ENCODE peak calls at places on chromosomes 11 and 22, in five cellular contexts. U is PC-3, N is GM20000, O is B cell, R is MM.1S. Z is an unnamed sample.

GRCh38 chr22:30127749-30128166 is 47.5 kb downstream of the HORMAD2 start:
- DNase-seq in U (no peak), N (no peak), O (no peak), R (no peak), Z (no peak)

GRCh38 chr11:79083346-79083745 is 357.5 kb downstream of the TENM4 start:
- DNase-seq in U (no peak), N (no peak), O (no peak), R (no peak), Z (no peak)

GRCh38 chr11:45060707-45061106 is 85.7 kb upstream of the PRDM11 start:
- DNase-seq in U (peak), N (no peak), O (no peak), R (no peak), Z (no peak)

GRCh38 chr22:19455033-19455432 is 7.5 kb upstream of the C22orf39 start:
- DNase-seq in U (no peak), N (no peak), O (no peak), R (no peak), Z (no peak)

GRCh38 chr11:17765381-17766359 is 31.1 kb downstream of the KCNC1 start:
- DNase-seq in U (no peak), N (no peak), O (no peak), R (no peak), Z (peak)

GRCh38 chr22:39309881-39310714 is 9.3 kb downstream of the RPL3 start:
- DNase-seq in U (peak), N (no peak), O (no peak), R (no peak), Z (no peak)

GRCh38 chr22:45757068-45757467 is 85.4 kb downstream of the ATXN10 start:
- DNase-seq in U (no peak), N (no peak), O (no peak), R (no peak), Z (no peak)

GRCh38 chr11:120001161-120002135 is 136.5 kb downstream of the TRIM29 start:
- DNase-seq in U (no peak), N (no peak), O (no peak), R (no peak), Z (no peak)

GRCh38 chr11:94120946-94121345 is 7.7 kb upstream of the PANX1 start:
- DNase-seq in U (peak), N (no peak), O (no peak), R (no peak), Z (no peak)

GRCh38 chr11:12048936-12049790 is 40.7 kb upstream of the DKK3 start:
- DNase-seq in U (peak), N (no peak), O (no peak), R (no peak), Z (no peak)

GRCh38 chr11:62666259-62666926 is 1.3 kb downstream of the CSKMT start:
- DNase-seq in U (no peak), N (peak), O (no peak), R (no peak), Z (no peak)

GRCh38 chr11:103959279-103959930 is 77.0 kb upstream of the DDI1 start:
- DNase-seq in U (peak), N (peak), O (no peak), R (peak), Z (no peak)

GRCh38 chr11:58391879-58392278 is 14.8 kb downstream of the OR5B3 start:
- DNase-seq in U (peak), N (no peak), O (no peak), R (no peak), Z (no peak)

GRCh38 chr11:61872935-61873565 is 18.3 kb downstream of the FADS3 start:
- DNase-seq in U (no peak), N (no peak), O (no peak), R (no peak), Z (no peak)

GRCh38 chr11:127074151-127074761 is 73.7 kb upstream of the KIRREL3 start:
- DNase-seq in U (peak), N (peak), O (peak), R (peak), Z (peak)

GRCh38 chr11:119144825-119145476 is 3.9 kb upstream of the ABCG4 start:
- DNase-seq in U (peak), N (peak), O (peak), R (peak), Z (peak)

GRCh38 chr11:79449040-79449439 is 8.2 kb upstream of the TENM4 start:
- DNase-seq in U (no peak), N (no peak), O (no peak), R (no peak), Z (no peak)

GRCh38 chr11:3735827-3736226 is 61.5 kb downstream of the NUP98 start:
- DNase-seq in U (peak), N (no peak), O (no peak), R (no peak), Z (no peak)

GRCh38 chr11:59560290-59560701 is 49.0 kb downstream of the OR4D9 start:
- DNase-seq in U (peak), N (peak), O (no peak), R (peak), Z (peak)

GRCh38 chr22:39519681-39520053 is 695 bp upstream of the ATF4 start:
- DNase-seq in U (peak), N (peak), O (no peak), R (peak), Z (peak)

GRCh38 chr22:41820447-41820846 is 12.5 kb upstream of the SREBF2 start:
- DNase-seq in U (no peak), N (no peak), O (no peak), R (no peak), Z (no peak)

GRCh38 chr11:126978155-126978554 is 22.4 kb downstream of the KIRREL3 start:
- DNase-seq in U (no peak), N (no peak), O (no peak), R (no peak), Z (no peak)

GRCh38 chr11:10680956-10681487 is 12.5 kb downstream of the IRAG1 start:
- DNase-seq in U (no peak), N (no peak), O (no peak), R (no peak), Z (no peak)

GRCh38 chr11:11211888-11212287 is 141.2 kb downstream of the CSNK2A3 start:
- DNase-seq in U (peak), N (no peak), O (no peak), R (no peak), Z (no peak)

GRCh38 chr11:82756765-82757650 is 23.3 kb upstream of the FAM181B start:
- DNase-seq in U (no peak), N (no peak), O (no peak), R (peak), Z (no peak)

GRCh38 chr11:118918128-118918685 is 7.5 kb downstream of the BCL9L start:
- DNase-seq in U (peak), N (no peak), O (peak), R (no peak), Z (no peak)

GRCh38 chr11:86955674-86956522 is 703 bp upstream of the FZD4 start:
- DNase-seq in U (peak), N (peak), O (peak), R (peak), Z (peak)

GRCh38 chr22:45583504-45583903 is 80.8 kb downstream of the FBLN1 start:
- DNase-seq in U (no peak), N (no peak), O (no peak), R (no peak), Z (no peak)

GRCh38 chr11:65503606-65503922 is 4.7 kb downstream of the MALAT1 start:
- DNase-seq in U (no peak), N (no peak), O (no peak), R (no peak), Z (no peak)

GRCh38 chr11:16511109-16511806 is 154.9 kb upstream of the SOX6 start:
- DNase-seq in U (peak), N (no peak), O (no peak), R (no peak), Z (no peak)

GRCh38 chr11:77569671-77570070 is 20.1 kb upstream of the AQP11 start:
- DNase-seq in U (no peak), N (no peak), O (no peak), R (no peak), Z (no peak)

GRCh38 chr11:12220305-12220704 is 109.9 kb downstream of the MICAL2 start:
- DNase-seq in U (no peak), N (no peak), O (no peak), R (no peak), Z (no peak)

GRCh38 chr11:12540913-12541587 is 133.2 kb upstream of the TEAD1 start:
- DNase-seq in U (peak), N (no peak), O (no peak), R (no peak), Z (no peak)

GRCh38 chr22:43092085-43092484 is 2.9 kb upstream of the TTLL1 start:
- DNase-seq in U (no peak), N (no peak), O (no peak), R (no peak), Z (no peak)

GRCh38 chr11:118930152-118930712 is 4.5 kb upstream of the BCL9L start:
- DNase-seq in U (peak), N (peak), O (peak), R (peak), Z (peak)

GRCh38 chr22:39148727-39149535 is 3.5 kb downstream of the CBX7 start:
- DNase-seq in U (no peak), N (peak), O (peak), R (peak), Z (no peak)

GRCh38 chr11:130404727-130405126 is 23.7 kb downstream of the ADAMTS8 start:
- DNase-seq in U (no peak), N (no peak), O (no peak), R (no peak), Z (no peak)

GRCh38 chr11:23556163-23556750 is 696.0 kb upstream of the CCDC179 start:
- DNase-seq in U (no peak), N (no peak), O (no peak), R (no peak), Z (no peak)

GRCh38 chr11:120215634-120216033 is 4.8 kb downstream of the OAF start:
- DNase-seq in U (peak), N (no peak), O (no peak), R (no peak), Z (no peak)

DNA sequence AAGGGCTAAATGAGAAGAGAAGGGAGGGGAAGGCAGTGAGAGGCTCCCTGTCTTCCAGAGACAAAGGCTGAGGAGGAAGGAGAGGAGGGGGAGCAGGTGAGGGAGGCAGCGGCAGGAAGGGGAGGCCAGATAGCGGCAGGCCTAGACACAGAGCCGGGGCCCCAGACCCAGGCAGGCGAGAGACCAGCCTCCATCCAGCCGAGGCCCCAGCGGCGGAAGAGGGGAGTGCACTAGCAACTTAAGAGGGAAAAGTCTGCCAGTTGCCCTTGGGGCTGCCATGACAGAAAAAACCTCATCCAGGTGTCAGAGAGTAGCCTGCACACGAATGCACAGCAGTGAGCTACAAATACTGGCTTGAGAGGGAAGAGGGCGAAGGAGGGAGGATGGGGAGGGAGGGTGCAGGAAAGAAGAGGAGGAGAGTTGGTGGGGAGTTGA is 46.7 kb downstream of the IGLL1 start:
- DNase-seq in U (no peak), N (no peak), O (peak), R (peak), Z (peak)
- TF ChIP-seq CTCF in U (no peak), N (no peak), O (peak), R (peak), Z (peak)

GRCh38 chr11:117866526-117866925 is 9.9 kb downstream of the FXYD6 start:
- DNase-seq in U (no peak), N (no peak), O (no peak), R (no peak), Z (no peak)
- TF ChIP-seq CTCF in U (no peak), N (no peak), O (no peak), R (no peak), Z (no peak)

GRCh38 chr11:116511684-116512083 is 261.1 kb downstream of the BUD13 start:
- DNase-seq in U (no peak), N (no peak), O (no peak), R (no peak), Z (no peak)

GRCh38 chr11:116512841-116513240 is 259.9 kb downstream of the BUD13 start:
- DNase-seq in U (no peak), N (no peak), O (no peak), R (no peak), Z (no peak)

GRCh38 chr11:116515666-116516184 is 257.1 kb downstream of the BUD13 start:
- DNase-seq in U (no peak), N (no peak), O (no peak), R (no peak), Z (no peak)

GRCh38 chr11:116513278-116513823 is 259.4 kb downstream of the BUD13 start:
- DNase-seq in U (no peak), N (no peak), O (no peak), R (no peak), Z (no peak)

DNA sequence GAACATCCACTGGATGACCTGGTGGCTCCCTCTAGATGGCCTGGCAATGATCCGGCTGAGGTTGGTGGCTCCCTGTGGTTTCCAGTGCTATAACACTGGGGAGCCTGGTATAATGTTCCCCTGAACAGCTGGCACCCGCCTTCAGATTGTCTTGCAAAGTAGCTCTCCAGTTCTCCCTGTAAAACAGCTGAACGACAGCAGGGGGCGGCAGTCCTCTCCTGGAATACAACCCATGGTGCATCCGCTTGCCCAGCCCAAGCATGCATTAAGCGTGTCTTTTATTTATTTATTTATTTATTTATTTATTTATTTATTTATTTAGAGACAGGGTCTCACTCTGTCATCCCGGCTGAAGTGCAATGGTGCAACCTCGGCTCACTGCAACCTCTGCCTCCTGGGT is 258.9 kb downstream of the BUD13 start:
- DNase-seq in U (peak), N (peak), O (no peak), R (peak), Z (peak)
- TF ChIP-seq CTCF in U (peak), N (peak), O (no peak), R (peak), Z (peak)

DNA sequence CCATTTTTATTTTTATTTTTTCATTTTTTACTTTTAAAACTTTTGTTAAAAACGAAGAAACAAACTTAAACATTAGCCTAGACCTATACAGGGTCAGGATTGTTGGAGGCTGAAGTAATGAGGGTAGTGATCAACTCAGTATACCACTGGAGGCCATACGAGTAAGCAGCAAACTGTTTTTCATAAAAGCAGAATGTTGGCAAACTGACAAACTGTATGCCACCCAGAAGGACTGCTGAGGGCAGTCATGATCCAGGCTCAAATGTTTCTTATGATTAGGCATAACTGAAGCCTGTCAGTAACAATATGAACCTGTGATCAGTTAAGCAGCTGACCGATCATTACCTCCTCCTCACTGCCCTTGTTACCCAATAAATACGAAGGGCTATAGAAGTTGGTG is 10.2 kb upstream of the SC5D start:
- DNase-seq in U (peak), N (no peak), O (no peak), R (no peak), Z (no peak)
- TF ChIP-seq CTCF in U (no peak), N (no peak), O (no peak), R (no peak), Z (no peak)

GRCh38 chr11:64007629-64008282 is 21.5 kb downstream of the OTUB1 start:
- DNase-seq in U (no peak), N (no peak), O (peak), R (no peak), Z (peak)
- TF ChIP-seq CTCF in U (no peak), N (no peak), O (no peak), R (no peak), Z (peak)

GRCh38 chr22:20602589-20603164 is 95.3 kb downstream of the MED15 start:
- DNase-seq in U (no peak), N (no peak), O (no peak), R (no peak), Z (no peak)
- TF ChIP-seq CTCF in U (no peak), N (no peak), O (no peak), R (no peak), Z (no peak)

GRCh38 chr11:111454561-111455192 is 57.5 kb downstream of the BTG4 start:
- DNase-seq in U (peak), N (peak), O (no peak), R (peak), Z (peak)
- TF ChIP-seq CTCF in U (peak), N (no peak), O (peak), R (peak), Z (peak)

DNA sequence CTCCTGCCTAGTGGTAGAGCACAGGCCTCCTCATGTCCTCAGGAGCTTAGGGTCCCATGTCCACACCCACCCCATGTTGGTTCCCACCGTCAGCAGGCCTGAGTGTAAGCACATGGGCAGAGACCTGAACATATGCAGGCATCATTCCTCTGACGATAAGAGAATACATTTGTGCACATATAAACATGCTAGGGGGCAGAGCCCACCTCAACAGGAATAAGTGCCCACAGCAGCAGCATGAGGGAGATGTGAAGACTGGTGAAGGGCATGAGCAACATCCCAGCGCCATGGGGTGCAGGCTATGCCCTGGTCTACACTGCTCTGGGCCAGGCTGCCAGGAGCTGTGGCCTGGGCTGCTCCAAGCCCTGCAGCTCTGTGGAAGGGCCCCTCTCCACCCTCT is 16.9 kb downstream of the ADORA2A start:
- DNase-seq in U (no peak), N (no peak), O (no peak), R (no peak), Z (no peak)
- TF ChIP-seq CTCF in U (no peak), N (no peak), O (no peak), R (no peak), Z (no peak)

Z was measured in glutamatergic neuron.